ENCODE peak calls at places on chromosomes 2 and 18, in four cellular contexts. A is ovary, E is frontal cortex, P is GM04504. R is an unnamed sample.
A peak's percentile ranks its signal among the peaks of the same experiment; 100 is the strongest.

GRCh38 chr2:23505218-23505983 is 120.4 kb downstream of the KLHL29 start:
- DNase-seq in A (no peak), E (no peak), P (no peak), R (no peak)

GRCh38 chr2:48107326-48107925 is 201.1 kb upstream of the FBXO11 start:
- DNase-seq in A (no peak), E (no peak), P (peak; percentile 59), R (no peak)

GRCh38 chr18:3453540-3454364 is 3.8 kb downstream of the TGIF1 start:
- DNase-seq in A (peak; percentile 75), E (no peak), P (peak; percentile 97), R (peak; percentile 92)

GRCh38 chr2:240964221-240964853 is 34.1 kb upstream of the SNED1 start:
- DNase-seq in A (peak; percentile 48), E (no peak), P (no peak), R (no peak)

GRCh38 chr2:27627963-27628766 is 647 bp downstream of the CCDC121 start:
- DNase-seq in A (no peak), E (no peak), P (peak; percentile 57), R (peak; percentile 61)

GRCh38 chr2:215793747-215794595 is 219.4 kb downstream of the MREG start:
- DNase-seq in A (no peak), E (no peak), P (peak; percentile 80), R (peak; percentile 92)

GRCh38 chr2:6965071-6965795 is 48.0 kb downstream of the RNF144A start:
- DNase-seq in A (no peak), E (no peak), P (no peak), R (no peak)

GRCh38 chr2:103818176-103818575 is 1035.7 kb upstream of the POU3F3 start:
- DNase-seq in A (no peak), E (no peak), P (no peak), R (no peak)

GRCh38 chr2:186903183-186903582 is 54.2 kb upstream of the ZSWIM2 start:
- DNase-seq in A (no peak), E (no peak), P (no peak), R (no peak)

GRCh38 chr2:71609029-71609428 is 155.7 kb downstream of the DYSF start:
- DNase-seq in A (peak; percentile 8), E (no peak), P (no peak), R (no peak)

GRCh38 chr2:178452870-178453269 is 1.7 kb downstream of the PJVK start:
- DNase-seq in A (no peak), E (no peak), P (no peak), R (no peak)

GRCh38 chr2:43759195-43759594 is 14.6 kb upstream of the DYNC2LI1 start:
- DNase-seq in A (no peak), E (no peak), P (peak; percentile 73), R (no peak)

GRCh38 chr2:74414913-74415761 is 6.3 kb downstream of the C2orf81 start:
- DNase-seq in A (peak; percentile 69), E (peak; percentile 74), P (peak; percentile 16), R (no peak)

GRCh38 chr18:66682855-66683322 is 79.0 kb upstream of the CDH19 start:
- DNase-seq in A (no peak), E (no peak), P (no peak), R (no peak)

GRCh38 chr2:27681844-27682243 is 18.2 kb downstream of the SLC4A1AP start:
- DNase-seq in A (no peak), E (no peak), P (no peak), R (no peak)

GRCh38 chr2:111994042-111994441 is 61.0 kb upstream of the TMEM87B start:
- DNase-seq in A (no peak), E (no peak), P (no peak), R (no peak)

GRCh38 chr2:208311954-208312353 is 45.9 kb downstream of the PIKFYVE start:
- DNase-seq in A (no peak), E (no peak), P (no peak), R (no peak)

GRCh38 chr18:11548940-11549551 is 60.4 kb upstream of the SLC35G4 start:
- DNase-seq in A (no peak), E (no peak), P (no peak), R (no peak)

GRCh38 chr2:138516030-138516704 is 14.6 kb downstream of the SPOPL start:
- DNase-seq in A (no peak), E (no peak), P (no peak), R (peak; percentile 11)

GRCh38 chr2:66803651-66804050 is 368.7 kb downstream of the MEIS1 start:
- DNase-seq in A (no peak), E (no peak), P (no peak), R (peak; percentile 36)

GRCh38 chr2:128594273-128594910 is 275.7 kb upstream of the HS6ST1 start:
- DNase-seq in A (peak; percentile 13), E (no peak), P (no peak), R (no peak)

GRCh38 chr18:79513381-79514081 is 117.8 kb downstream of the NFATC1 start:
- DNase-seq in A (peak; percentile 26), E (no peak), P (no peak), R (no peak)

GRCh38 chr2:46062637-46063412 is 234.4 kb upstream of the EPAS1 start:
- DNase-seq in A (peak; percentile 75), E (peak; percentile 18), P (peak; percentile 77), R (peak; percentile 73)

GRCh38 chr18:39938678-39939077 is 2016.4 kb upstream of the PIK3C3 start:
- DNase-seq in A (no peak), E (no peak), P (no peak), R (no peak)

GRCh38 chr18:36355511-36355910 is 58.0 kb downstream of the FHOD3 start:
- DNase-seq in A (no peak), E (no peak), P (no peak), R (no peak)

GRCh38 chr18:35616664-35617423 is 35.3 kb downstream of the GALNT1 start:
- DNase-seq in A (no peak), E (no peak), P (peak; percentile 26), R (peak; percentile 32)

GRCh38 chr2:230877131-230877736 is 12.5 kb downstream of the ITM2C start:
- DNase-seq in A (no peak), E (no peak), P (no peak), R (no peak)

GRCh38 chr18:80086281-80086680 is 22.8 kb upstream of the ADNP2 start:
- DNase-seq in A (no peak), E (no peak), P (no peak), R (no peak)

GRCh38 chr2:235506997-235507615 is 13.3 kb downstream of the AGAP1 start:
- DNase-seq in A (no peak), E (no peak), P (no peak), R (no peak)